ENCODE peak calls at places on chromosomes 12 and 14, in eight cellular contexts. J, Q, T, L, V, Z, O and N are unnamed samples. For H3K4me1, the result is how much of the 10 kb centered on the place peaks cover.

GRCh38 chr14:86310148-86310547 is 780.2 kb downstream of the FLRT2 start:
- DNase-seq in J (no peak), Q (no peak), T (no peak), L (no peak), V (no peak), Z (no peak), O (no peak), N (no peak)

GRCh38 chr12:3293446-3294161 is 197.4 kb upstream of the PRMT8 start:
- DNase-seq in J (peak), Q (peak), T (no peak), L (no peak), V (no peak), Z (no peak), O (peak), N (no peak)

GRCh38 chr14:93915800-93916199 is 11.3 kb upstream of the FAM181A start:
- DNase-seq in J (no peak), Q (no peak), T (no peak), L (peak), V (no peak), Z (no peak), O (no peak), N (no peak)

GRCh38 chr12:857611-858010 is 91.9 kb downstream of the RAD52 start:
- DNase-seq in J (peak), Q (peak), T (no peak), L (peak), V (no peak), Z (no peak), O (peak), N (peak)

GRCh38 chr14:91303091-91303923 is 58.8 kb upstream of the GPR68 start:
- DNase-seq in J (no peak), Q (peak), T (peak), L (peak), V (peak), Z (peak), O (no peak), N (no peak)

GRCh38 chr12:27177716-27178115 is 66.4 kb upstream of the STK38L start:
- DNase-seq in J (peak), Q (peak), T (no peak), L (no peak), V (no peak), Z (no peak), O (peak), N (no peak)

GRCh38 chr12:130827432-130827831 is 11.6 kb downstream of the STX2 start:
- DNase-seq in J (no peak), Q (no peak), T (no peak), L (no peak), V (no peak), Z (no peak), O (no peak), N (no peak)

GRCh38 chr12:122406701-122407154 is 15.7 kb downstream of the CLIP1 start:
- DNase-seq in J (no peak), Q (peak), T (no peak), L (no peak), V (no peak), Z (no peak), O (peak), N (no peak)

GRCh38 chr14:68458840-68459469 is 333.9 kb downstream of the ZFP36L1 start:
- DNase-seq in J (peak), Q (peak), T (peak), L (peak), V (peak), Z (no peak), O (peak), N (peak)

GRCh38 chr12:14995583-14996425 is 23.0 kb downstream of the PDE6H start:
- DNase-seq in J (peak), Q (peak), T (peak), L (no peak), V (no peak), Z (no peak), O (peak), N (no peak)

GRCh38 chr14:22556990-22557623 is 31.9 kb downstream of the DAD1 start:
- DNase-seq in J (peak), Q (peak), T (peak), L (peak), V (peak), Z (peak), O (peak), N (peak)

GRCh38 chr12:65699251-65699650 is 125.0 kb upstream of the HMGA2 start:
- DNase-seq in J (peak), Q (peak), T (no peak), L (no peak), V (no peak), Z (no peak), O (peak), N (no peak)

GRCh38 chr12:108950991-108951739 is 69.7 kb downstream of the SVOP start:
- DNase-seq in J (peak), Q (peak), T (peak), L (peak), V (peak), Z (peak), O (peak), N (peak)

GRCh38 chr12:89622115-89622514 is 86.5 kb downstream of the ATP2B1 start:
- DNase-seq in J (no peak), Q (no peak), T (no peak), L (no peak), V (no peak), Z (no peak), O (peak), N (no peak)

GRCh38 chr12:74689071-74689655 is 151.5 kb downstream of the ATXN7L3B start:
- DNase-seq in J (peak), Q (peak), T (peak), L (no peak), V (no peak), Z (no peak), O (peak), N (no peak)

GRCh38 chr12:81296556-81297305 is 218.9 kb downstream of the ACSS3 start:
- DNase-seq in J (peak), Q (peak), T (no peak), L (no peak), V (no peak), Z (no peak), O (peak), N (no peak)

GRCh38 chr12:57477710-57478681 is 1.7 kb downstream of the ARHGAP9 start:
- DNase-seq in J (no peak), Q (no peak), T (no peak), L (no peak), V (no peak), Z (no peak), O (peak), N (no peak)

GRCh38 chr14:81122326-81122725 is 98.4 kb downstream of the GTF2A1 start:
- DNase-seq in J (no peak), Q (no peak), T (no peak), L (no peak), V (no peak), Z (no peak), O (no peak), N (no peak)

DNA sequence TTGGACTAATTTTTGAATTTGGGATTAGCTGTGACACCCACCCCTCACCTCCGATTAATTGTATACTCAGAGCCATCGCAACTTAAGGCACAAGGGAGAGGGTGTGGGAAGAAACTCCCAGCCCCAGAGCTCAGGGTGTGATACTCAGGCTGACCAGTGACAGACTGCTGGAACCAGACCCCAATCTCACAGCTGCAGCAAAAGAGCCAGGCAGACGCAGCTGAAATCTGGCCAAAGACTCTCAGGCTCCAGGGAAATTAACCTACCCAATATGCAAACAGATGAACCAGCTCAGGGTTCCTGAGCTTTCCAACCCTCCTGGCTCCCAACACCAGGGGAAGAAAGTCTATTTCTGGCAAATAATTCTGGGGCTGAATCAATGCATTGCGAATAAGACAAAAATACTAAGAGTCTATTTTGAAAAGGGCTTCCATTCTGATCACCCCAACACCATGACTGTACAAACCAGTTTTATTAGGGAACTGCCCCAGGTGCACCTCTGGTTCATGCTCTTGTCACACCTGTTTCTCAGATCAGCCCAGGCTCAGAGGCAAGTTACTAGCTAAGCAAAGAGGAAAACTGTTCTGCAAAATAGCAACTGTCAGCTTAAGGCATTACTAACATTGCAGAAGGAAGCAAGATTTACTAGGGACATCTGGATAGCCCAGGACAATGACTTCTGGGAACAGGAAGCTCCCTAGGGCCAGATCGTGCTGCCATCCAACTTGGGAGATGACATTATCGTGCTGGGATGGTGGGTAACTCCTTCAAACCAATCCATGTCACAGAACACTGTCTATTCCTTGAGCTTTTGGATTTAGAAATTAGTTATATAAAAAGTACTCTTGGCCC is 30.3 kb downstream of the ANAPC7 start:
- DNase-seq in J (no peak), Q (no peak), T (no peak), L (no peak), V (peak), Z (no peak), O (no peak), N (no peak)
- H3K4me1 ChIP-seq in J (under half), Q (under half), T (under half), L (under half), V (under half), Z (under half), O (under half), N (under half)

DNA sequence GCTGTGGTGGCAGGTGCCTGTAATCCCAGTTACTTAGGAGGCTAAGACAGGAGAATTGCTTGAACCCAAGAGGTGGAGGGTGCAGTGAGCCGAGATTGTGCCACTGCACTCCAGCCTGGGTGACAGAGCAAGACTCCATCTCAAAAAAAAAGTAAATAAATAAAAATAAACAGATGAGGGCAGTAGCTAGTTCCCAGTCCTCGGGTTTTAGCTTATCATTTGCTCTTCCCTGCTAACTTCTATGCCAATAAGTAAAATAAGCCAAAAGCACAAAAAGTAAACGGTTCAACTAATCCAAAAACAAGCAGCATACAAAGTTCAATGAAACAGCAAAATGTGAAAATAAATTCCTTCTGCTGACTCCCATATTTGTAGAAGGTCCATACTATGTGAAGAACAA is 133.0 kb upstream of the TMCC3 start:
- DNase-seq in J (no peak), Q (no peak), T (no peak), L (no peak), V (no peak), Z (no peak), O (no peak), N (no peak)
- TF ChIP-seq CTCF in J (no peak), Q (no peak), T (no peak), L (no peak), V (no peak), Z (no peak), O (no peak), N (no peak)

DNA sequence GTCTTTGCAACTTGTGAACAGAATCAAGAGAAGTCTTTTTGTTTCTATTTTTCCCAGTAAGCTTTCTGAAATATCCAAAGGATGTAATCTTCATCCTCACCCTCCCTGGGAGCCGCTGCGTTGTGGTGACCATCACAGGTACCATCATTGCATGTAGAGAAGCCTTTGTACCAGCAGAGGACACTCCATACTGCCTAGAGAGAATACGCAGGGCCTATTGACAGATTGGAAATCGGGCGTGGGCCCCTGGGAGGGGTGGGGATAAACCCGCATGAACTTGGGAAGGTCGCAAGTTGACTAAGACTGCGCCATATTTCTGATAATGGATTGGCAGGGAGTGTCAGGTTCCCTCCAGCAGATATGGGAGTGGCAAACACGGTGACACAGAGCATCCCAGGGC is 12.7 kb downstream of the KRT1 start:
- DNase-seq in J (no peak), Q (peak), T (peak), L (no peak), V (no peak), Z (no peak), O (no peak), N (no peak)
- H3K4me3 ChIP-seq in J (no peak), Q (no peak), T (no peak), L (no peak), V (no peak), Z (no peak), O (no peak), N (no peak)

GRCh38 chr14:100836961-100837811 is 11.3 kb downstream of the MEG3 start:
- DNase-seq in J (no peak), Q (no peak), T (no peak), L (peak), V (no peak), Z (peak), O (no peak), N (no peak)

GRCh38 chr14:100834441-100835277 is 8.7 kb downstream of the MEG3 start:
- DNase-seq in J (no peak), Q (no peak), T (no peak), L (peak), V (no peak), Z (no peak), O (no peak), N (no peak)

GRCh38 chr14:100837812-100838170 is 11.9 kb downstream of the MEG3 start:
- DNase-seq in J (no peak), Q (no peak), T (no peak), L (no peak), V (no peak), Z (peak), O (no peak), N (no peak)

GRCh38 chr14:100835278-100836052 is 9.5 kb downstream of the MEG3 start:
- DNase-seq in J (no peak), Q (no peak), T (no peak), L (peak), V (no peak), Z (no peak), O (no peak), N (no peak)

DNA sequence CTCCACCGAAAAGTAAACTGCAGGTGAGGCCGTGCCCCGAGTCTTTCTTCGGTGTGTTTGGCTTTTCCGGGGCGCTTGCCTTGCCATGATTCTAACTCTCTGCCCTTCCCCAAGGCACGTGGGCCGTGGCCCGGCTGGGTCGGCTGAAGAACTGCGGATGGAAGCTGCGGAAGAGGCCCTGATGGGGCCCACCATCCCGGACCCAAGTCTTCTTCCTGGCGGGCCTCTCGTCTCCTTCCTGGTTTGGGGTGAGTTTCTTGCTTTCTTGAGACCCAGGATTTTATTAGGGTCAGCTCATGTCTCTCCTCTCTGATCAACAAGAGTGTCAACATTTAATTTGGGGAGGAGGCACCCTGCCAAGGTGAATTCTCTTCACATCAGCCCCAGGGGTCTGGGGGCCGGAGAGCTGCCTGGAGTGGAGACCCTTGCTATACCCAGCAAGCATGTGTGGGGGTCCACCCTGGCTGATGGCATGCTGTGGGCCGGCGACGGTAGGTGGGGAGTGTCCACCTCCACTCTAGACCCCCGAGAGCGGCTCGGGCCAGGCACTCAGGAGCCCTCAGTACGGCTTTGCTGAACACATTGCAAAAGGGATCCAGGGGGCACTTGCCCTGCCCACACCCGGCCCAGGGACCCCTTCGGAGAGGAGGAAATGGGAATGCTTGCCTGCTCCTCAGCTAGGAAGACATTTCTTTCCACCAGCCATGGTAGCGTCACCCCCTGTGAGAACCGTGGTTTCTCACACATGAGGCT is 10.3 kb downstream of the MEG3 start:
- DNase-seq in J (no peak), Q (no peak), T (no peak), L (no peak), V (no peak), Z (no peak), O (no peak), N (no peak)
- H3K4me1 ChIP-seq in J (under half), Q (under half), T (half or more), L (under half), V (under half), Z (under half), O (under half), N (under half)

DNA sequence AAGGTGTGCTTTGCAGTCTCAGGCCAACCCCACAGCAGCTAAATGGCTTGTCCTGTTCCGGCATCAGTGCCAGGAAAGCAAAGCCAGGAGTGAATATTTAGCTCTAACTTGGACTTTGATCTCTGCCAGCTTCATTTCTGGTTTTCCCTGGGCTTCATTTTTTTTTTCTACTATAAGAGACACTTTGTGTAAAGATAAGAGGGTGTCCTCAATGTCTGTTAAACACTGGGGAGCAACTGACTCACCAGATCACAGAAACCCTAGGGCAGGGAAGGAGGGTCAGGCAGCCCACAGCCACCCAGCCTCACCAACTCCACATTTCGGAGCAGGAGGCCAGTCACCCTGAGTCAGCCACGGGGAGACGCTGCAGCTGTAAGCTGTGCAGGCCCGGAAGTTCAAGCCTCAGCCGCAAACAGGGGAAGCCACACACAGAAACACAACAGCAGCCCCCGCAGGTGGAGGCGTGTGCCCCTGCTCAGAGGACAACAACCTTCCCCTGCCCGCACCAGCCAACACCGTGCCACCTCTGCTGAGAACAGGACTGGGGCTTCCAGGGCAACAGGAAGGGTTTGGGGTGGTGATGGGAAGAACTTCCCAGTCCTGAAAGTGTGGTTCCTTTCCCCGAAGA is 6.3 kb downstream of the TNFRSF1A start:
- DNase-seq in J (peak), Q (peak), T (peak), L (peak), V (peak), Z (peak), O (peak), N (peak)
- TF ChIP-seq CTCF in J (peak), Q (peak), T (peak), L (peak), V (no peak), Z (peak), O (peak), N (peak)